ENCODE peak calls at places on chromosomes 12 and 14, in six cellular contexts. One of them, this sample, is unnamed.

GRCh38 chr14:23641180-23641914 is 5.2 kb downstream of the DHRS2 start:
- DNase-seq in transverse colon: no peak
- DNase-seq in H1: no peak
- DNase-seq in sigmoid colon: no peak
- DNase-seq in stomach: no peak
- DNase-seq in ovary: no peak
- DNase-seq in this sample: no peak

GRCh38 chr12:118436986-118437385 is 60.6 kb downstream of the SUDS3 start:
- DNase-seq in transverse colon: no peak
- DNase-seq in H1: no peak
- DNase-seq in sigmoid colon: no peak
- DNase-seq in stomach: no peak
- DNase-seq in ovary: no peak
- DNase-seq in this sample: no peak

GRCh38 chr12:59578239-59578638 is 17.6 kb upstream of the SLC16A7 start:
- DNase-seq in transverse colon: no peak
- DNase-seq in H1: no peak
- DNase-seq in sigmoid colon: no peak
- DNase-seq in stomach: no peak
- DNase-seq in ovary: no peak
- DNase-seq in this sample: no peak

GRCh38 chr14:99519347-99519881 is 38.2 kb downstream of the CCNK start:
- DNase-seq in transverse colon: no peak
- DNase-seq in H1: no peak
- DNase-seq in sigmoid colon: no peak
- DNase-seq in stomach: no peak
- DNase-seq in ovary: peak; percentile 16
- DNase-seq in this sample: no peak

GRCh38 chr14:70828188-70828587 is 18.9 kb upstream of the MAP3K9 start:
- DNase-seq in transverse colon: no peak
- DNase-seq in H1: no peak
- DNase-seq in sigmoid colon: no peak
- DNase-seq in stomach: no peak
- DNase-seq in ovary: no peak
- DNase-seq in this sample: no peak

GRCh38 chr14:80124794-80125193 is 86.5 kb downstream of the DIO2 start:
- DNase-seq in transverse colon: no peak
- DNase-seq in H1: no peak
- DNase-seq in sigmoid colon: no peak
- DNase-seq in stomach: no peak
- DNase-seq in ovary: no peak
- DNase-seq in this sample: no peak

GRCh38 chr12:2845280-2845679 is 10.4 kb upstream of the NRIP2 start:
- DNase-seq in transverse colon: no peak
- DNase-seq in H1: no peak
- DNase-seq in sigmoid colon: no peak
- DNase-seq in stomach: no peak
- DNase-seq in ovary: peak; percentile 70
- DNase-seq in this sample: no peak

GRCh38 chr12:92629349-92630065 is 73.3 kb upstream of the PLEKHG7 start:
- DNase-seq in transverse colon: no peak
- DNase-seq in H1: no peak
- DNase-seq in sigmoid colon: peak; percentile 71
- DNase-seq in stomach: peak; percentile 31
- DNase-seq in ovary: no peak
- DNase-seq in this sample: no peak

GRCh38 chr12:6724409-6724797 is 557 bp downstream of the COPS7A start:
- DNase-seq in transverse colon: peak; percentile 33
- DNase-seq in H1: no peak
- DNase-seq in sigmoid colon: peak; percentile 72
- DNase-seq in stomach: peak; percentile 27
- DNase-seq in ovary: peak; percentile 38
- DNase-seq in this sample: no peak

GRCh38 chr12:112676526-112676925 is 115.0 kb upstream of the RPH3A start:
- DNase-seq in transverse colon: no peak
- DNase-seq in H1: no peak
- DNase-seq in sigmoid colon: no peak
- DNase-seq in stomach: no peak
- DNase-seq in ovary: no peak
- DNase-seq in this sample: no peak

GRCh38 chr12:56487448-56488040 is 417 bp downstream of the GLS2 start:
- DNase-seq in transverse colon: peak; percentile 52
- DNase-seq in H1: no peak
- DNase-seq in sigmoid colon: peak; percentile 80
- DNase-seq in stomach: peak; percentile 52
- DNase-seq in ovary: no peak
- DNase-seq in this sample: peak; percentile 87

GRCh38 chr12:85363382-85364190 is 83.6 kb downstream of the ALX1 start:
- DNase-seq in transverse colon: no peak
- DNase-seq in H1: no peak
- DNase-seq in sigmoid colon: no peak
- DNase-seq in stomach: no peak
- DNase-seq in ovary: no peak
- DNase-seq in this sample: no peak

GRCh38 chr14:100825691-100826331 is at the start of gene MEG3:
- DNase-seq in transverse colon: peak; percentile 22
- DNase-seq in H1: no peak
- DNase-seq in sigmoid colon: peak; percentile 81
- DNase-seq in stomach: no peak
- DNase-seq in ovary: peak; percentile 84
- DNase-seq in this sample: no peak

GRCh38 chr14:72948481-72949138 is 22.3 kb downstream of the DCAF4 start:
- DNase-seq in transverse colon: peak; percentile 68
- DNase-seq in H1: no peak
- DNase-seq in sigmoid colon: no peak
- DNase-seq in stomach: peak; percentile 72
- DNase-seq in ovary: peak; percentile 79
- DNase-seq in this sample: peak; percentile 51

GRCh38 chr14:21526672-21527319 is 650 bp upstream of the SALL2 start:
- DNase-seq in transverse colon: no peak
- DNase-seq in H1: peak; percentile 78
- DNase-seq in sigmoid colon: no peak
- DNase-seq in stomach: no peak
- DNase-seq in ovary: no peak
- DNase-seq in this sample: no peak

GRCh38 chr14:36524874-36525745 is 5.1 kb upstream of the NKX2-1 start:
- DNase-seq in transverse colon: peak; percentile 36
- DNase-seq in H1: peak; percentile 82
- DNase-seq in sigmoid colon: no peak
- DNase-seq in stomach: no peak
- DNase-seq in ovary: no peak
- DNase-seq in this sample: peak; percentile 71

GRCh38 chr12:121992059-121992879 is 29.4 kb upstream of the BCL7A start:
- DNase-seq in transverse colon: no peak
- DNase-seq in H1: no peak
- DNase-seq in sigmoid colon: no peak
- DNase-seq in stomach: no peak
- DNase-seq in ovary: no peak
- DNase-seq in this sample: peak; percentile 87
- TF ChIP-seq EP300 in transverse colon: no peak
- TF ChIP-seq EP300 in H1: no peak
- TF ChIP-seq EP300 in sigmoid colon: no peak
- TF ChIP-seq EP300 in stomach: no peak
- TF ChIP-seq EP300 in ovary: no peak
- TF ChIP-seq EP300 in this sample: no peak

DNA sequence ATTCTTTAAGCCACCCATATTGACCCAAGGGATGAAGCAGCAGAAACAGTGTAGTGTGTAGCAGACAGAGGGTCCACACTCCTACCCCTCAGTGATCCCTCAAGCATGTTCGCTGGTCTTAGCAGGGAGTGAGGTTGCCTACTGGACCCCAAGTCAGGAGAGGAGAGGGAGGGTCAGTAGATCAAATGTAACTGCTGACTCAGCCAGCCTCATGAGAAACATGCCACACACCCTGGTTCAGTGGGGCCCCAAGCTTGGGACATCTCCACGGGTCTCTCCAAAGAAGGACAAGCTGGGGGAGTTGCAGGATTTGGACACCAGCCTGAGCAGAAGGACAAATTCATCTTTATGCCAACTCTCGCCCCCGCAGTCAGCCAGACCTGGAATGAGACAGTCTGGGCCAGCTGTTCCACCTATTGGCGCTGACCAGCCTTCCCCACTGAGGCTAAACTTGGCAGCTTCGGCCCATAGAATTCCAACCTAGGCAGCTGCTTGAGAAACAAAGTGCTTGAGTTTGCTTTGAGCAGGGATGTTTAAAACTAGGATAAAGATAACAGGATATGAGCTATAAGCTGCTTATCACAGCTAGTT is 66.0 kb upstream of the ACTN1 start:
- DNase-seq in transverse colon: no peak
- DNase-seq in H1: no peak
- DNase-seq in sigmoid colon: no peak
- DNase-seq in stomach: no peak
- DNase-seq in ovary: peak; percentile 64
- DNase-seq in this sample: no peak
- TF ChIP-seq EP300 in transverse colon: no peak
- TF ChIP-seq EP300 in H1: no peak
- TF ChIP-seq EP300 in sigmoid colon: no peak
- TF ChIP-seq EP300 in stomach: no peak
- TF ChIP-seq EP300 in ovary: no peak
- TF ChIP-seq EP300 in this sample: no peak

GRCh38 chr12:47305464-47305863 is 225.7 kb upstream of the AMIGO2 start:
- DNase-seq in transverse colon: no peak
- DNase-seq in H1: no peak
- DNase-seq in sigmoid colon: no peak
- DNase-seq in stomach: no peak
- DNase-seq in ovary: no peak
- DNase-seq in this sample: no peak

GRCh38 chr12:47307680-47308399 is 228.1 kb upstream of the AMIGO2 start:
- DNase-seq in transverse colon: peak; percentile 39
- DNase-seq in H1: peak; percentile 5
- DNase-seq in sigmoid colon: no peak
- DNase-seq in stomach: peak; percentile 41
- DNase-seq in ovary: no peak
- DNase-seq in this sample: no peak

GRCh38 chr12:47304161-47304560 is 224.4 kb upstream of the AMIGO2 start:
- DNase-seq in transverse colon: no peak
- DNase-seq in H1: no peak
- DNase-seq in sigmoid colon: no peak
- DNase-seq in stomach: no peak
- DNase-seq in ovary: no peak
- DNase-seq in this sample: no peak

GRCh38 chr12:47308672-47309071 is 228.9 kb upstream of the AMIGO2 start:
- DNase-seq in transverse colon: no peak
- DNase-seq in H1: no peak
- DNase-seq in sigmoid colon: no peak
- DNase-seq in stomach: no peak
- DNase-seq in ovary: no peak
- DNase-seq in this sample: no peak

GRCh38 chr12:47306130-47306529 is 226.4 kb upstream of the AMIGO2 start:
- DNase-seq in transverse colon: no peak
- DNase-seq in H1: no peak
- DNase-seq in sigmoid colon: no peak
- DNase-seq in stomach: no peak
- DNase-seq in ovary: no peak
- DNase-seq in this sample: peak; percentile 70
- TF ChIP-seq EP300 in transverse colon: no peak
- TF ChIP-seq EP300 in H1: no peak
- TF ChIP-seq EP300 in sigmoid colon: no peak
- TF ChIP-seq EP300 in stomach: no peak
- TF ChIP-seq EP300 in ovary: no peak
- TF ChIP-seq EP300 in this sample: no peak

GRCh38 chr14:101926085-101926484 is 38.3 kb upstream of the DYNC1H1 start:
- DNase-seq in transverse colon: no peak
- DNase-seq in H1: no peak
- DNase-seq in sigmoid colon: peak; percentile 52
- DNase-seq in stomach: no peak
- DNase-seq in ovary: no peak
- DNase-seq in this sample: no peak

GRCh38 chr14:101929096-101929495 is 35.3 kb upstream of the DYNC1H1 start:
- DNase-seq in transverse colon: no peak
- DNase-seq in H1: no peak
- DNase-seq in sigmoid colon: peak; percentile 50
- DNase-seq in stomach: no peak
- DNase-seq in ovary: no peak
- DNase-seq in this sample: no peak

GRCh38 chr14:101926620-101927019 is 37.8 kb upstream of the DYNC1H1 start:
- DNase-seq in transverse colon: no peak
- DNase-seq in H1: no peak
- DNase-seq in sigmoid colon: peak; percentile 25
- DNase-seq in stomach: no peak
- DNase-seq in ovary: no peak
- DNase-seq in this sample: no peak

GRCh38 chr14:101928415-101928841 is 35.9 kb upstream of the DYNC1H1 start:
- DNase-seq in transverse colon: no peak
- DNase-seq in H1: no peak
- DNase-seq in sigmoid colon: peak; percentile 58
- DNase-seq in stomach: no peak
- DNase-seq in ovary: peak; percentile 56
- DNase-seq in this sample: no peak

GRCh38 chr14:101927859-101928258 is 36.5 kb upstream of the DYNC1H1 start:
- DNase-seq in transverse colon: peak; percentile 75
- DNase-seq in H1: no peak
- DNase-seq in sigmoid colon: peak; percentile 96
- DNase-seq in stomach: peak; percentile 53
- DNase-seq in ovary: peak; percentile 94
- DNase-seq in this sample: peak; percentile 71
- TF ChIP-seq EP300 in transverse colon: peak; percentile 78
- TF ChIP-seq EP300 in H1: no peak
- TF ChIP-seq EP300 in sigmoid colon: peak; percentile 84
- TF ChIP-seq EP300 in stomach: peak; percentile 83
- TF ChIP-seq EP300 in ovary: peak; percentile 89
- TF ChIP-seq EP300 in this sample: no peak

DNA sequence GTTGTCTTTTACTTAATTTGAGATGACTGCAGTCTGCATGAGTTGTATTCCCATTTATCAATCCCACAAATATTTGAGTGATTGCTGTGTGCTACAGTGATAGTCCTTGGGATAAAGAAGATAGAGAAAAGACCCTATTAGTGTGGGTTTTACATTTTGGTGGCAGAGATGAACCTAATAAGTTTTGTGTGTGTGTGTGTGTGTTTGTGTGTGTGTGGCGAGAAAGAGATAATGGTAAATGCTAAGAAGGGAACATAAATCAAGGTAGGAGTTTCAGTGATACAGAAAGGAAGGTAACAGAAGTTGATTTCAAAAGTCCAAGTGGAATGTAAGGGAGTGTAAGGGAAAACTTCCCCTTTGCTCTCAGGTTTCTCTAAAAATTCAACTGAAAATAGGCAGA is 2.6 kb upstream of the DDX55 start:
- DNase-seq in transverse colon: no peak
- DNase-seq in H1: no peak
- DNase-seq in sigmoid colon: no peak
- DNase-seq in stomach: no peak
- DNase-seq in ovary: no peak
- DNase-seq in this sample: no peak
- TF ChIP-seq EP300 in transverse colon: no peak
- TF ChIP-seq EP300 in H1: no peak
- TF ChIP-seq EP300 in sigmoid colon: no peak
- TF ChIP-seq EP300 in stomach: no peak
- TF ChIP-seq EP300 in ovary: no peak
- TF ChIP-seq EP300 in this sample: no peak